ENCODE peak calls at places on chromosomes 2 and 18, in seven cellular contexts. X, A, V, G, D, M and Q are unnamed samples.

GRCh38 chr2:32129086-32129485 is 36.6 kb upstream of the SLC30A6 start:
- DNase-seq in X (no peak), A (no peak), V (no peak), G (no peak), D (no peak), M (no peak), Q (no peak)

GRCh38 chr2:190723397-190724090 is 74.7 kb downstream of the NAB1 start:
- DNase-seq in X (no peak), A (peak; percentile 57), V (no peak), G (no peak), D (no peak), M (peak; percentile 9), Q (no peak)

GRCh38 chr2:47057732-47058012 is 97.4 kb downstream of the STPG4 start:
- DNase-seq in X (no peak), A (no peak), V (no peak), G (no peak), D (no peak), M (no peak), Q (no peak)

GRCh38 chr18:64872710-64873458 is 724.0 kb upstream of the LINC00305 start:
- DNase-seq in X (no peak), A (no peak), V (no peak), G (no peak), D (no peak), M (no peak), Q (no peak)

GRCh38 chr2:194720461-194720860 is 936.6 kb upstream of the SLC39A10 start:
- DNase-seq in X (no peak), A (no peak), V (no peak), G (no peak), D (no peak), M (no peak), Q (no peak)

GRCh38 chr18:70598406-70598805 is 309.6 kb downstream of the SOCS6 start:
- DNase-seq in X (no peak), A (no peak), V (no peak), G (no peak), D (no peak), M (no peak), Q (no peak)

GRCh38 chr2:11397513-11397912 is 53.1 kb upstream of the ROCK2 start:
- DNase-seq in X (no peak), A (no peak), V (no peak), G (no peak), D (no peak), M (no peak), Q (no peak)

GRCh38 chr18:33817096-33817495 is 239.1 kb downstream of the ASXL3 start:
- DNase-seq in X (no peak), A (peak; percentile 56), V (no peak), G (no peak), D (no peak), M (peak; percentile 13), Q (no peak)

GRCh38 chr2:241153616-241154015 is 3.3 kb downstream of the PPP1R7 start:
- DNase-seq in X (no peak), A (no peak), V (no peak), G (no peak), D (no peak), M (peak; percentile 45), Q (no peak)

GRCh38 chr18:13943338-13943737 is 28.0 kb upstream of the MC2R start:
- DNase-seq in X (no peak), A (no peak), V (no peak), G (no peak), D (no peak), M (no peak), Q (no peak)

GRCh38 chr2:46086578-46087070 is 210.6 kb upstream of the EPAS1 start:
- DNase-seq in X (no peak), A (no peak), V (no peak), G (no peak), D (no peak), M (no peak), Q (peak; percentile 42)

GRCh38 chr2:172962824-172963223 is 112.8 kb upstream of the MAP3K20 start:
- DNase-seq in X (no peak), A (peak; percentile 47), V (no peak), G (no peak), D (no peak), M (peak; percentile 75), Q (no peak)

GRCh38 chr2:40096360-40096759 is 317.3 kb upstream of the THUMPD2 start:
- DNase-seq in X (no peak), A (peak; percentile 78), V (no peak), G (peak; percentile 19), D (no peak), M (peak; percentile 34), Q (no peak)

GRCh38 chr2:215528555-215528954 is 92.7 kb upstream of the FN1 start:
- DNase-seq in X (no peak), A (peak; percentile 98), V (no peak), G (no peak), D (no peak), M (peak; percentile 98), Q (no peak)

GRCh38 chr2:85409719-85410583 is at the start of gene CAPG:
- DNase-seq in X (no peak), A (no peak), V (peak; percentile 50), G (peak; percentile 69), D (peak; percentile 26), M (no peak), Q (no peak)

GRCh38 chr2:174574657-174575056 is 22.9 kb downstream of the WIPF1 start:
- DNase-seq in X (no peak), A (peak; percentile 53), V (no peak), G (no peak), D (no peak), M (no peak), Q (peak; percentile 79)

GRCh38 chr2:25355270-25355669 is 13.5 kb upstream of the DNMT3A start:
- DNase-seq in X (no peak), A (no peak), V (no peak), G (no peak), D (no peak), M (no peak), Q (no peak)

GRCh38 chr2:150007815-150008430 is 420.3 kb upstream of the MMADHC start:
- DNase-seq in X (no peak), A (no peak), V (no peak), G (no peak), D (no peak), M (no peak), Q (no peak)

GRCh38 chr2:60515751-60516226 is 37.7 kb downstream of the BCL11A start:
- DNase-seq in X (no peak), A (peak; percentile 33), V (no peak), G (no peak), D (no peak), M (peak; percentile 96), Q (peak; percentile 53)

GRCh38 chr2:195451160-195451559 is 205.9 kb upstream of the SLC39A10 start:
- DNase-seq in X (no peak), A (no peak), V (no peak), G (no peak), D (no peak), M (no peak), Q (no peak)

GRCh38 chr2:162480067-162480466 is 136.1 kb downstream of the GCA start:
- DNase-seq in X (no peak), A (no peak), V (no peak), G (no peak), D (no peak), M (peak; percentile 67), Q (no peak)

GRCh38 chr2:205769494-205769848 is 87.2 kb downstream of the NRP2 start:
- DNase-seq in X (no peak), A (peak; percentile 85), V (no peak), G (peak; percentile 42), D (no peak), M (peak; percentile 89), Q (no peak)

GRCh38 chr2:197130318-197130717 is 180.3 kb downstream of the ANKRD44 start:
- DNase-seq in X (peak; percentile 62), A (no peak), V (no peak), G (no peak), D (no peak), M (no peak), Q (no peak)

GRCh38 chr2:38245114-38245641 is 131.9 kb downstream of the ATL2 start:
- DNase-seq in X (no peak), A (no peak), V (no peak), G (peak; percentile 6), D (no peak), M (no peak), Q (no peak)

GRCh38 chr2:158753561-158754302 is 41.4 kb upstream of the DAPL1 start:
- DNase-seq in X (peak; percentile 31), A (peak; percentile 79), V (peak; percentile 23), G (peak; percentile 48), D (peak; percentile 4), M (peak; percentile 72), Q (no peak)

GRCh38 chr18:23982154-23983071 is 32.1 kb upstream of the TTC39C start:
- DNase-seq in X (no peak), A (peak; percentile 82), V (peak; percentile 58), G (no peak), D (no peak), M (peak; percentile 79), Q (peak; percentile 85)

GRCh38 chr2:11534746-11535484 is 1.1 kb downstream of the GREB1 start:
- DNase-seq in X (no peak), A (no peak), V (no peak), G (no peak), D (no peak), M (no peak), Q (no peak)

GRCh38 chr2:189874571-189875320 is 90.5 kb downstream of the PMS1 start:
- DNase-seq in X (no peak), A (no peak), V (no peak), G (no peak), D (no peak), M (peak; percentile 45), Q (no peak)

GRCh38 chr2:100292022-100292580 is 30.2 kb downstream of the LONRF2 start:
- DNase-seq in X (no peak), A (peak; percentile 94), V (no peak), G (peak; percentile 99), D (peak; percentile 3), M (peak; percentile 91), Q (peak; percentile 81)

GRCh38 chr2:183229386-183229785 is 105.1 kb downstream of the NUP35 start:
- DNase-seq in X (no peak), A (no peak), V (no peak), G (peak; percentile 7), D (no peak), M (peak; percentile 69), Q (no peak)

GRCh38 chr18:79388043-79388442 is 7.7 kb upstream of the NFATC1 start:
- DNase-seq in X (no peak), A (no peak), V (no peak), G (no peak), D (no peak), M (no peak), Q (peak; percentile 58)

GRCh38 chr2:213119061-213119809 is 32.2 kb downstream of the IKZF2 start:
- DNase-seq in X (peak; percentile 27), A (peak; percentile 56), V (no peak), G (no peak), D (no peak), M (peak; percentile 94), Q (no peak)

GRCh38 chr18:56235061-56235772 is 403.2 kb downstream of the TXNL1 start:
- DNase-seq in X (no peak), A (no peak), V (no peak), G (no peak), D (no peak), M (no peak), Q (no peak)

GRCh38 chr18:2656237-2657042 is 914 bp downstream of the SMCHD1 start:
- DNase-seq in X (peak; percentile 64), A (peak; percentile 38), V (peak; percentile 56), G (peak; percentile 43), D (peak; percentile 37), M (peak; percentile 61), Q (peak; percentile 84)

GRCh38 chr18:67417864-67418523 is 98.5 kb downstream of the DSEL start:
- DNase-seq in X (peak; percentile 52), A (peak; percentile 72), V (no peak), G (peak; percentile 63), D (no peak), M (peak; percentile 79), Q (no peak)

GRCh38 chr2:239598732-239599090 is 197.9 kb upstream of the HDAC4 start:
- DNase-seq in X (no peak), A (no peak), V (no peak), G (no peak), D (no peak), M (no peak), Q (peak; percentile 17)